ENCODE peak calls at places on chromosomes 7 and 10, in seven cellular contexts. C, G, R, E, X, Y and J are unnamed samples.

GRCh38 chr10:91022924-91023707 is 102.2 kb upstream of the ANKRD1 start:
- DNase-seq in C (no peak), E (no peak), R (peak; percentile 25), G (no peak), X (no peak), Y (peak; percentile 36), J (no peak)

GRCh38 chr10:122981066-122981464 is 864 bp downstream of the PSTK start:
- DNase-seq in Y (peak; percentile 24), E (no peak), C (no peak), G (no peak), R (no peak), X (peak; percentile 11), J (peak; percentile 4)

GRCh38 chr7:73851410-73852338 is 9.3 kb upstream of the TMEM270 start:
- DNase-seq in R (no peak), X (peak; percentile 91), G (no peak), Y (no peak), E (no peak), C (no peak), J (peak; percentile 90)

GRCh38 chr7:24574365-24574764 is 1.1 kb downstream of the PALS2 start:
- DNase-seq in E (no peak), R (no peak), Y (peak; percentile 47), C (no peak), G (no peak), X (no peak), J (no peak)

GRCh38 chr10:62817120-62817762 is 1.1 kb upstream of the EGR2 start:
- DNase-seq in C (no peak), Y (peak; percentile 41), X (no peak), G (peak; percentile 57), E (peak; percentile 35), R (peak; percentile 70), J (no peak)

GRCh38 chr7:4174451-4174850 is 507.6 kb upstream of the FOXK1 start:
- DNase-seq in G (no peak), E (no peak), R (no peak), Y (no peak), C (no peak), X (no peak), J (no peak)

GRCh38 chr7:55526329-55526728 is 46.0 kb downstream of the VOPP1 start:
- DNase-seq in C (peak; percentile 17), E (peak; percentile 37), G (no peak), R (no peak), Y (no peak), X (no peak), J (no peak)

GRCh38 chr10:74645681-74646080 is 180.7 kb upstream of the KAT6B start:
- DNase-seq in Y (no peak), C (no peak), E (no peak), G (no peak), X (no peak), R (no peak), J (no peak)

GRCh38 chr7:150854066-150855000 is 2.0 kb downstream of the AOC1 start:
- DNase-seq in R (no peak), X (no peak), Y (no peak), E (no peak), G (no peak), C (no peak), J (no peak)

GRCh38 chr10:105406488-105406887 is 765.4 kb downstream of the SORCS3 start:
- DNase-seq in X (no peak), R (no peak), Y (no peak), C (no peak), G (no peak), E (no peak), J (no peak)

GRCh38 chr7:38428040-38428439 is 154.6 kb upstream of the TARP start:
- DNase-seq in X (peak; percentile 18), C (no peak), E (no peak), Y (no peak), R (peak; percentile 8), G (no peak), J (no peak)

GRCh38 chr7:91872069-91872468 is 8.4 kb downstream of the MTERF1 start:
- DNase-seq in C (no peak), E (no peak), G (no peak), Y (no peak), R (no peak), X (no peak), J (no peak)

GRCh38 chr7:157719008-157719682 is 382.3 kb downstream of the DNAJB6 start:
- DNase-seq in Y (no peak), X (no peak), E (no peak), G (no peak), C (no peak), R (no peak), J (no peak)

GRCh38 chr7:130990178-130990832 is 256.3 kb upstream of the KLF14 start:
- DNase-seq in C (peak; percentile 52), Y (no peak), G (no peak), E (no peak), R (no peak), X (no peak), J (no peak)

GRCh38 chr10:6173203-6173602 is 29.5 kb upstream of the PFKFB3 start:
- DNase-seq in G (no peak), R (no peak), X (no peak), C (no peak), Y (peak; percentile 42), E (peak; percentile 27), J (no peak)

GRCh38 chr7:130941322-130942210 is 207.6 kb upstream of the KLF14 start:
- DNase-seq in R (peak; percentile 46), Y (no peak), E (no peak), X (no peak), G (peak; percentile 64), C (peak; percentile 67), J (no peak)

DNA sequence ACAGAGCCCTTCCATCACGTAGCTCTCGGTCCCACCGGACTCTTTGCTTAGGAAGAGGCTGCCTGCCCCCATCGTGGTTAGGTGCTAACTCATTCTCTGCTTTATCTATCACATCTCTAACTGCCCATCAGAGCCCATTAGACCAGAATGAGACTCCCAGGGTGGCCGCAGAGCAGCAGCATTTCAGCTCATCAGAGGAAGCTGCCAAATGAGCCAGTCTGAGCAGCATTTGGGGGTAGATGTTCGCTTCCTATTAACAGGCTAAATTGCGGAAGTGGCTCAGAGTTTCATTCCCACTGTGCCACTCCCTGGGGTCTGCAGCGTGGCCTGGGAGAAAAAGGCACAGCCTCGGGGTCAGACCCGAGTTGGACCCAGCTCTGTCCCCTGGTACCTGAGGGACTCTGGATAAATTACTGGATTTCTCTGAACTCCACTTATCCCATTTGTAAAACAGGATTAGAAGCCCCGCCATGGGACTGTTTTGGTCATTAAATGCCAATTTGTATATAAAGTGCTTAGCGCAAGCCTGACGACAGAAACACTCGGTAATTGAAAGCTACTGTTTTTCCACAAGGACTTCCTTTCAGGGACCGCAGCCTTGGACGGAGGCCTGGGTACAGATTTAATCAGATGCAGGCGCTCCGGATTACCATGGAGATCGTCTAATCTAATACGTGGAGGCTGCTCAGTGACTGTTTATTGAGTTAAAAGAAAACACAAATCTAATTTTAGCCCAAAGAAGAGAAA is 73.7 kb upstream of the PRLHR start:
- DNase-seq in X (peak; percentile 46), G (no peak), Y (no peak), E (no peak), R (peak; percentile 45), C (no peak), J (peak; percentile 12)
- H3K4me3 ChIP-seq in X (no peak overlapping the region), G (no peak overlapping the region), Y (no peak overlapping the region), E (no peak overlapping the region), R (no peak overlapping the region), C (no peak overlapping the region), J (peak overlapping the region; percentile 6)

DNA sequence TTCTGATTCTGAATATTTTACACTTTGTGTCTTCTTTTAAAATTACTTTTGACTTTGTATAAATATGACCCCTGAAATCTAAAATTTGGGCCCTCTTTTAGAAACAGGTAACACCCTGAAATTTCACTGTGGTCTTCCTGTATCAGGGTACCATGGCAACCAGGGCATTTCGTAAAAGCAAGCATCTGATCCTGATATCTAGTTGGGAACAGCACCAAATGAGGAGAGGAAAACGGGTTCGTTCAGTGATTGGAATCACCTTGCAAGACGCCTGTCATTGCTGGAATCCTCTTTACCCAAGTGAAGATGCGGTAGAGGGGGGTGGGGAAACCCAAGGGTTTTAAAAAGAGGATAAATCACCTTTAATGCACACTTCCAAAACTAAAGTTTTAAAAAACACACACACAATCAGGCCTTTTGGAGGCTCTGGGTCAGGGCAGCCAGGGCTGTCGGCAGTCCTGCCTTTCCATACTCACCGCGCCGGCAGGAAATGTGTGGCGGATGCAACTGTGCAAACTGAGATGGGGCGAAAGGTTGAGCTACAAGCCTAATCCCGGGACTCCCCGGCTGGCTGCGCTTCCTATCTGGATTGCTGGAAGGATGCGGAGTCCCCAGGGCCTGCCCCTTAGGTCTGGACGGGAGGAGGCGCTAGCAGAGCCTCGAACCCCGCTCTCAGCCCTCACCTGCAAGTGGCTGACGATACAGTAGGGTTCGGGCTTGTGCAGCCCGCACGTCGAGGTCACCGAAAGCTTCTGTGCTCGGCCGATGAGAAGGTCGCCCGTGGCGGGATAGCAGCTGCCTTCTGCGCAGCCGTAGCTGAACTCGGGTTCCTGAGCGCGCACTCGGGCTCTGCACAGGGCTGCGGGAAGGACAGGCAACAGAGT is 1.8 kb downstream of the LAMB1 start:
- DNase-seq in Y (peak; percentile 30), R (peak; percentile 76), G (peak; percentile 42), X (no peak), E (peak; percentile 74), C (peak; percentile 29), J (no peak)
- TF ChIP-seq CTCF in Y (peak; percentile 30), R (peak; percentile 41), G (no peak), X (peak; percentile 26), E (peak; percentile 56), C (no peak), J (peak; percentile 28)

GRCh38 chr7:33061282-33061928 is 1.2 kb downstream of the NT5C3A start:
- DNase-seq in R (no peak), C (no peak), Y (no peak), G (no peak), X (no peak), E (no peak), J (no peak)
- H3K4me3 ChIP-seq in R (peak overlapping the region; percentile 95), C (peak overlapping the region; percentile 88), Y (peak overlapping the region; percentile 58), G (peak overlapping the region; percentile 96), X (peak overlapping the region; percentile 63), E (peak overlapping the region; percentile 70), J (peak overlapping the region; percentile 87)

DNA sequence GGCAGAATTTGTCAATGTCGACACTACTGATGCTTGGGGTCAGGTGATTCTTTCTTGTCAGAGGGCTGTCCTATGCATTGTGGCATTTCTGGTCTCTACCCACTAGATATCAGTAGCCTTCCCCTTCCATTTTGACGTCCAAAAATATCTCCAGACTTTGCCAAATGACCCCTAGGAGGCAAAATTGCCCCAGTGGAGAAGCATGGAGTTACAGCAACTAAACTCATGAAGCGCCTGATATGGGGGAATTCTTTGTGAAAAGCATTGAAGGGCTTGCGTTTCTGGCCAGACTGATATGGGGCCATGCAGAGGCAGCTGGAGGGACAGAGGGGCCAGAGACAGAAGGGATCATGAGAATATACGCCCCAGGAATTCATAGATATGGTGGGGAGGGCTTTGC is 43.6 kb downstream of the ADRB1 start:
- DNase-seq in R (no peak), X (no peak), Y (no peak), C (no peak), E (no peak), G (no peak), J (no peak)
- TF ChIP-seq CTCF in R (no peak), X (no peak), Y (no peak), C (no peak), E (no peak), G (no peak), J (no peak)